ENCODE peak calls at places on chromosomes 7 and 10, in nine cellular contexts. F is NCI-H146; G is hypothalamus; C is activated CD4-positive, alpha-beta memory T cell treated with anti-CD3 and anti-CD28 coated beads for 36 hours; I is posterior cingulate gyrus; Q is heart right ventricle; D is endothelial cell; K is kidney epithelial cell; T is psoas muscle. A is an unnamed sample.

GRCh38 chr10:24762161-24762924 is 38.7 kb upstream of the ARHGAP21 start:
- DNase-seq in F (peak), G (no peak), C (no peak), I (no peak), Q (no peak), D (no peak), K (no peak), T (no peak), A (no peak)

GRCh38 chr10:112950714-112951348 is 784 bp downstream of the TCF7L2 start:
- DNase-seq in F (peak), G (no peak), C (peak), I (no peak), Q (peak), D (peak), K (no peak), T (peak), A (peak)

GRCh38 chr10:78286675-78287074 is 253.0 kb downstream of the RPS24 start:
- DNase-seq in F (no peak), G (no peak), C (no peak), I (no peak), Q (no peak), D (no peak), K (no peak), T (no peak), A (no peak)

GRCh38 chr7:44222776-44223261 is 22.0 kb downstream of the YKT6 start:
- DNase-seq in F (peak), G (no peak), C (no peak), I (no peak), Q (no peak), D (no peak), K (no peak), T (peak), A (no peak)

GRCh38 chr7:519974-520458 is 370 bp upstream of the PDGFA start:
- DNase-seq in F (peak), G (peak), C (peak), I (no peak), Q (peak), D (peak), K (no peak), T (peak), A (no peak)

GRCh38 chr10:121185816-121186215 is 334.7 kb downstream of the WDR11 start:
- DNase-seq in F (no peak), G (no peak), C (no peak), I (no peak), Q (no peak), D (no peak), K (no peak), T (no peak), A (no peak)

GRCh38 chr10:112383325-112383724 is 9.4 kb downstream of the ACSL5 start:
- DNase-seq in F (no peak), G (no peak), C (peak), I (no peak), Q (no peak), D (no peak), K (no peak), T (no peak), A (no peak)

GRCh38 chr7:131244259-131244852 is 83.3 kb upstream of the MKLN1 start:
- DNase-seq in F (peak), G (no peak), C (peak), I (no peak), Q (no peak), D (no peak), K (peak), T (peak), A (peak)

GRCh38 chr10:60305394-60305892 is 84.2 kb downstream of the ANK3 start:
- DNase-seq in F (no peak), G (no peak), C (no peak), I (no peak), Q (no peak), D (no peak), K (no peak), T (no peak), A (no peak)

GRCh38 chr10:48605786-48606529 is 1.1 kb upstream of the ARHGAP22 start:
- DNase-seq in F (no peak), G (no peak), C (no peak), I (no peak), Q (peak), D (no peak), K (no peak), T (no peak), A (no peak)

A was measured in tibial nerve.